ENCODE peak calls at places on chromosomes 5 and 9, in five cellular contexts. W is adrenal gland, T is prostate gland, R is spleen, H is SJCRH30. M is an unnamed sample.

GRCh38 chr5:72366324-72366976 is 46.3 kb downstream of the PTCD2 start:
- DNase-seq in W (peak; percentile 75), T (peak; percentile 79), R (no peak), H (peak; percentile 77), M (no peak)

GRCh38 chr9:117403403-117403811 is 11.4 kb downstream of the ASTN2 start:
- DNase-seq in W (no peak), T (no peak), R (no peak), H (no peak), M (no peak)

GRCh38 chr5:92371889-92372235 is 988.7 kb upstream of the ARRDC3 start:
- DNase-seq in W (no peak), T (no peak), R (no peak), H (no peak), M (no peak)

GRCh38 chr5:169650701-169651331 is 13.7 kb downstream of the DOCK2 start:
- DNase-seq in W (no peak), T (no peak), R (no peak), H (no peak), M (no peak)

GRCh38 chr5:36209664-36210063 is 32.1 kb downstream of the NADK2 start:
- DNase-seq in W (no peak), T (no peak), R (no peak), H (no peak), M (no peak)

GRCh38 chr9:82805027-82805426 is 257.9 kb downstream of the RASEF start:
- DNase-seq in W (no peak), T (no peak), R (no peak), H (no peak), M (no peak)

GRCh38 chr9:35935755-35936509 is 22.0 kb downstream of the OR2S2 start:
- DNase-seq in W (no peak), T (no peak), R (no peak), H (no peak), M (no peak)

GRCh38 chr5:172744106-172745104 is 26.6 kb downstream of the DUSP1 start:
- DNase-seq in W (peak; percentile 22), T (peak; percentile 74), R (no peak), H (no peak), M (peak; percentile 91)

GRCh38 chr5:52521236-52521635 is 266.5 kb upstream of the ITGA1 start:
- DNase-seq in W (no peak), T (no peak), R (no peak), H (no peak), M (no peak)

GRCh38 chr5:138641547-138642298 is 66.5 kb upstream of the HSPA9 start:
- DNase-seq in W (peak; percentile 89), T (peak; percentile 52), R (peak; percentile 81), H (peak; percentile 80), M (no peak)

GRCh38 chr5:171838066-171838465 is 52.4 kb downstream of the SMIM23 start:
- DNase-seq in W (no peak), T (no peak), R (peak; percentile 55), H (no peak), M (no peak)

GRCh38 chr9:19552693-19553092 is 143.9 kb downstream of the ACER2 start:
- DNase-seq in W (no peak), T (no peak), R (no peak), H (no peak), M (no peak)

GRCh38 chr9:19555214-19555613 is 146.4 kb downstream of the ACER2 start:
- DNase-seq in W (no peak), T (no peak), R (no peak), H (no peak), M (no peak)

GRCh38 chr9:19552282-19552681 is 143.5 kb downstream of the ACER2 start:
- DNase-seq in W (no peak), T (no peak), R (no peak), H (no peak), M (no peak)

GRCh38 chr9:19553441-19553840 is 144.6 kb downstream of the ACER2 start:
- DNase-seq in W (no peak), T (no peak), R (no peak), H (no peak), M (no peak)

GRCh38 chr9:19554518-19554917 is 145.7 kb downstream of the ACER2 start:
- DNase-seq in W (no peak), T (no peak), R (no peak), H (no peak), M (no peak)
- H3K27ac ChIP-seq in W (no peak overlapping the region), T (no peak overlapping the region), R (no peak overlapping the region), H (no peak overlapping the region), M (no peak overlapping the region)

DNA sequence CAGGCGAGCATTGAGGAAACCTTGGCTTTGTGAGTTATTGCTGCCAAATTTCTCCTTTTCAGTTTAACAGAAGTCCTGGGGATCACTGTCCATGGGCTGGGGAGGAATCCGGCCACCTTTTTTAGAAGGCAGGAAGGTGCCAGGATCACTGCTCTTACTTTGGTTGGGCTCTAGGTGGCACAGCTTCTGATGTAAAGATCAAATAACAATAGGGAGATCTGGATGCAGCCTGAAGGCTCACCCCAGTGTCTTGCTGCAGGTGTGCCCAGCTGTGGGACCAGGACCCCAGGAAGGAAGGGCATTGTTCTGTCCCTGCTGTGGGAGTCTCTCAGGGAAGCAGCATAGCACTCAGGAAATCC is 69.5 kb downstream of the DAB2IP start:
- DNase-seq in W (no peak), T (no peak), R (no peak), H (no peak), M (no peak)
- H3K27ac ChIP-seq in W (peak overlapping the region; percentile 66), T (peak overlapping the region; percentile 24), R (no peak overlapping the region), H (no peak overlapping the region), M (peak overlapping the region; percentile 60)

DNA sequence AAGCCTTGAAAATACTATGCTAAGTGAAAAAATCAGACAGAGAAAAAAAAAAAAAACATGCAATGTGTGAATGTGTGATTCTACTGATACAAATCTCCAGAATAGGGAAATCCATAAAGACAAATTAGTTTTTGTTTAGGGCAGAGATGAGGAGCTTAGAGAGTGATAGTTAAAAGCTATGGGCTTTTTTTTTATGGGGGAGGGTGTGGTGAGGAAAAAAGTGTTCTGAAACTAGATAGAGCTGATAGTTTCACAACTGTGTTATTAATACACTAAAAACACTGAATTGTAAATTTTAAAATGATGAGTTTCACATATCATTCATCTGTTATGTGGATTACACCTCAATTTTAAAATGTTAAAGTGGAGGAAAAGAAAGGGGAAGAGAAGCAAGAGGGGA is 228.3 kb upstream of the ZNF462 start:
- DNase-seq in W (no peak), T (no peak), R (no peak), H (no peak), M (no peak)
- H3K27ac ChIP-seq in W (no peak overlapping the region), T (no peak overlapping the region), R (no peak overlapping the region), H (no peak overlapping the region), M (no peak overlapping the region)

GRCh38 chr5:69188811-69189161 is 597 bp upstream of the CENPH start:
- DNase-seq in W (no peak), T (no peak), R (no peak), H (no peak), M (no peak)

GRCh38 chr5:69187342-69187741 is 2.0 kb upstream of the CENPH start:
- DNase-seq in W (no peak), T (no peak), R (no peak), H (no peak), M (no peak)

DNA sequence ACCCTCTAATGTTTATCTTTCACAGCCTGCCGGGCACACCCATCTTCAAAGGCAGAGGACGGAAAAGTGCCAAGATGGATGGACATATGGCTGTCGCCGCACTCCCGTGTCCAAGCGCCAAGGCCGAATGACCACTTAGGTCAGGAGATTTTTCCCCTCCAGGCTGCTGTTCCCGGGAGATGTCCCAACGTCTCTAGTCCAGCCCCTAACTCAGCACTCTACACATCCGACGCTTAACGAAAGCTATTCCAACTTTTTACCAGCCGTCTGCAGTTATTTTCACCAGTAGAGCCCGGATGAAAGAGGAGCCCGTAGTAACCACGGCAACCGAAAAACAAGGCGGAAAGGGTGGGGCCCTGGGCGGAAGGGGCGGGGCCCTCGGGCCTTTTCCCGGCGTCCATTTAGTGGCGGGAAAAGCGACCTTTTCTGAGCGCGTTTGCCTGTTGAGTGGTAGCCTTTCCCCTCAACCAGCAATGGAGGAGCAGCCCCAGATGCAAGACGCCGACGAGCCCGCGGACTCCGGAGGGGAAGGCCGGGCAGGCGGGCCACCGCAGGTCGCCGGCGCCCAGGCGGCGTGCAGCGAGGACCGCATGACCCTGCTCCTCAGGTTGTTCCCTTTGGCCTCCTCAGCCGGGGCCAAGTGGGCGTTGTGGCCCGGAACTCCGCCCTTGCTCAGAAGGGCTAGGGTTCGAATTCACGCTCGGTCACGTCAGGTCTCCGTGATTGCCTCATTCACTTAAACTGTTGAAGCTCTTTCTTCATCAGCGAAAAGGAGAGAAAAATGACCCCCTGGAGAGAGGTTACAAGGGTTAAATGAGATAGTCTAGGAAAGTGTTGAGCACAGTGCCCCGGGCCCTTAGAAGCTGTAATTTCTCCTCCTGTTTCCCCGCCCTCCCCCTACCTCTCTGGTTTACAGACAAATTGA is at the start of gene CENPH:
- DNase-seq in W (peak; percentile 88), T (peak; percentile 70), R (peak; percentile 95), H (peak; percentile 93), M (peak; percentile 94)
- H3K27ac ChIP-seq in W (peak within 1 kb of the TSS; percentile 83), T (peak within 1 kb of the TSS; percentile 40), R (peak within 1 kb of the TSS; percentile 70), H (peak within 1 kb of the TSS; percentile 90), M (peak within 1 kb of the TSS; percentile 45)

GRCh38 chr5:158423623-158424200 is 564.8 kb upstream of the CLINT1 start:
- DNase-seq in W (no peak), T (no peak), R (no peak), H (no peak), M (no peak)

GRCh38 chr5:158422653-158423505 is 563.9 kb upstream of the CLINT1 start:
- DNase-seq in W (peak; percentile 57), T (no peak), R (no peak), H (no peak), M (no peak)

GRCh38 chr5:158421329-158421728 is 562.4 kb upstream of the CLINT1 start:
- DNase-seq in W (no peak), T (no peak), R (no peak), H (no peak), M (no peak)
- H3K27ac ChIP-seq in W (no peak overlapping the region), T (no peak overlapping the region), R (no peak overlapping the region), H (no peak overlapping the region), M (no peak overlapping the region)

GRCh38 chr9:105449081-105449480 is 1.2 kb downstream of the FSD1L start:
- DNase-seq in W (no peak), T (no peak), R (no peak), H (no peak), M (no peak)

GRCh38 chr9:105447814-105448812 is at the start of gene FSD1L:
- DNase-seq in W (peak; percentile 96), T (peak; percentile 86), R (peak; percentile 97), H (peak; percentile 97), M (peak; percentile 97)

GRCh38 chr9:105455836-105456475 is 8.1 kb downstream of the FSD1L start:
- DNase-seq in W (no peak), T (no peak), R (no peak), H (no peak), M (no peak)

GRCh38 chr9:105447386-105447813 is 434 bp upstream of the FSD1L start:
- DNase-seq in W (no peak), T (no peak), R (no peak), H (no peak), M (no peak)

DNA sequence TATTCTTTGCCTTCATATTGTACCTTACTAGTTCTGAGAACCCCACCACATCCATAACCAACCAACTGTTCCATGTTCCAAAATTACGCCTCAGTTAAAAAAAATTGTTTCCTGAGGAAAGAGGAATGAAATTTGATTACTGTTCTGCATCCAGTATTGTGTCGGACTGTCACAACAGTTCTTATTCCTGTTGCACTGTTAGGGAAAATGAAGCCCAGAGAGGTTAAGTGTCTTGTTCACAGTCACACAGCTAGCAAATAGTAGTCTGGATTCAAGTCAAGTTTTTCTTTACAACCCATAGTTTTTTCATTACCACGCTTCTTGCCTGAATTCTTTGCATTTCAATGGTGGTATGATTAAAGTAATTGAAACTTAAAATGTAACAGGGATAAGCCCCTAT is 4.4 kb downstream of the FSD1L start:
- DNase-seq in W (no peak), T (no peak), R (no peak), H (no peak), M (no peak)
- H3K27ac ChIP-seq in W (no peak overlapping the region), T (no peak overlapping the region), R (no peak overlapping the region), H (no peak overlapping the region), M (no peak overlapping the region)